ENCODE peak calls at places on chromosomes 3 and 15, in seven cellular contexts. X is SK-N-SH, F is stomach, Q is H1, K is esophagus muscularis mucosa, G is tibial nerve, W is transverse colon. Y is an unnamed sample. For H3K4me1, the result is how much of the 10 kb centered on the place peaks cover.

GRCh38 chr15:57640935-57641682 is 49.4 kb downstream of the MYZAP start:
- DNase-seq in X (peak), G (no peak), Q (no peak), K (peak), W (no peak), F (no peak), Y (no peak)

GRCh38 chr3:12809001-12809400 is 12.5 kb downstream of the CAND2 start:
- DNase-seq in W (no peak), Q (no peak), F (no peak), X (no peak), K (no peak), G (no peak), Y (no peak)

GRCh38 chr3:12194669-12195161 is 36.0 kb upstream of the TIMP4 start:
- DNase-seq in G (no peak), Q (no peak), W (peak), F (peak), X (no peak), K (peak), Y (no peak)

GRCh38 chr15:68638953-68639500 is 60.2 kb downstream of the CORO2B start:
- DNase-seq in X (no peak), F (no peak), W (no peak), Q (no peak), G (no peak), K (no peak), Y (no peak)

GRCh38 chr15:98647026-98647773 is 1.1 kb upstream of the IGF1R start:
- DNase-seq in Q (peak), K (peak), G (no peak), F (peak), W (peak), X (peak), Y (peak)

GRCh38 chr3:132279030-132279429 is 38.2 kb upstream of the ACP3 start:
- DNase-seq in W (no peak), K (no peak), G (no peak), X (no peak), Q (no peak), F (no peak), Y (no peak)

GRCh38 chr3:124498891-124499290 is 231.4 kb upstream of the UMPS start:
- DNase-seq in F (no peak), Q (no peak), K (no peak), X (no peak), G (no peak), W (no peak), Y (no peak)

GRCh38 chr3:72938471-72939265 is 50.8 kb downstream of the GXYLT2 start:
- DNase-seq in W (peak), X (peak), Q (no peak), K (peak), F (peak), G (peak), Y (peak)

GRCh38 chr15:61275901-61276300 is 46.8 kb upstream of the RORA start:
- DNase-seq in F (no peak), Q (no peak), K (no peak), W (no peak), G (no peak), X (peak), Y (no peak)

GRCh38 chr3:141393151-141394076 is 25.1 kb downstream of the ZBTB38 start:
- DNase-seq in W (no peak), F (no peak), Q (no peak), X (peak), K (no peak), G (no peak), Y (peak)

GRCh38 chr3:52532838-52533622 is 627 bp downstream of the NT5DC2 start:
- DNase-seq in Q (no peak), K (no peak), X (peak), G (no peak), W (peak), F (peak), Y (peak)

GRCh38 chr3:152245498-152246175 is 23.1 kb upstream of the MBNL1 start:
- DNase-seq in K (no peak), X (no peak), Q (no peak), F (no peak), G (no peak), W (no peak), Y (no peak)

GRCh38 chr3:152236741-152237140 is 32.0 kb upstream of the MBNL1 start:
- DNase-seq in Q (no peak), X (no peak), G (no peak), K (no peak), F (no peak), W (no peak), Y (no peak)

GRCh38 chr3:152243301-152243711 is 25.4 kb upstream of the MBNL1 start:
- DNase-seq in G (no peak), F (no peak), X (no peak), K (no peak), Q (no peak), W (no peak), Y (no peak)

GRCh38 chr3:152244156-152244888 is 24.4 kb upstream of the MBNL1 start:
- DNase-seq in K (no peak), X (no peak), G (no peak), Q (no peak), W (no peak), F (no peak), Y (no peak)

DNA sequence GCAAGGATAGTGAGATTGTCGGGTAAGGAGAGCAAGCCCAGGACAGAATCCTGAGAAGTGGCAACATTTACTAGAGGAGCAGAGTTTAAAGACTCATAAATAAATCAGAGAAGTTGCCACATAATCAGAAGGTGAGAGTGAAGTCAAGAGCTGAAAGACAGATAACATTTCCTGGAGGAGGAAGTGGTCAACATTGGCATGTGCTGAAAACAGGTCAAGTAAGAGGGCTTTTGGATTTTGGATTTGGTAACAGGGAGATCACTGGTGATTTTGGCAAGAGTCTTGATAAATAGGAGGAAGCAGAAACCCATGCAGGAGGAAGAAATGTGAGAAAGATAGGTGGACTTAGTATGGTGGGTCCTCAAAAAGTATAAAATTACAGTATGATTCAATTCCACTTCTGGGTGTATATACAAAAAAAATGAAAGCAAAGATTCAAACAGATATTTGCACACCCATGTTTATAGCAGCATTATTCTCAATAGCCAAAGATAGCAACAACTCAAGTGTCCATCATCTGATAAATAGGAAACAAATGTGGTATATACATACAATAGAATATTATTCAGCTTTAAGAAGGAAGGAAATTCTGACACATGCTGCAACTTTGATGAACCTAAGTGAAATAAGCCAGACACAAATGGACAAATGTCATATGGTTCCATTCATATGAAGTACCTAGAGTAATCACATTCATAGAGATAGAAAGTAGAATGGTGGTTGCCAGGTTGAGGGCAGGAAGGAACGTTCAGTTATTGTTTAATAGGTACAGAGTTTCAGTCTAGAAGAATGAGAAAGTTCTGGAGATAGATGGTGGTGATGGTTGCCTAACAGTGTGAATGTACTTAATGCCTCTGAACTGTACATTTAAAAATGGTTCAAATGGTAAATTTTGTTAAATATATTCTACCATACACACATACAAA is 27.3 kb upstream of the MBNL1 start:
- DNase-seq in Q (no peak), K (no peak), W (no peak), F (no peak), G (no peak), X (no peak), Y (no peak)
- TF ChIP-seq EP300 in Q (no peak), K (no peak), W (no peak), F (no peak), G (no peak), X (no peak), Y (no peak)

GRCh38 chr3:42533161-42533897 is 30.9 kb downstream of the VIPR1 start:
- DNase-seq in F (no peak), G (no peak), X (no peak), K (no peak), Q (no peak), W (no peak), Y (no peak)

GRCh38 chr3:42537350-42537749 is 34.9 kb downstream of the VIPR1 start:
- DNase-seq in F (no peak), K (no peak), W (no peak), Q (no peak), X (no peak), G (no peak), Y (no peak)

GRCh38 chr3:42539871-42540714 is 37.6 kb downstream of the VIPR1 start:
- DNase-seq in X (peak), G (peak), F (peak), K (no peak), W (peak), Q (peak), Y (no peak)

GRCh38 chr3:42532229-42532628 is 29.8 kb downstream of the VIPR1 start:
- DNase-seq in Q (no peak), K (no peak), X (no peak), F (no peak), W (no peak), G (no peak), Y (no peak)

DNA sequence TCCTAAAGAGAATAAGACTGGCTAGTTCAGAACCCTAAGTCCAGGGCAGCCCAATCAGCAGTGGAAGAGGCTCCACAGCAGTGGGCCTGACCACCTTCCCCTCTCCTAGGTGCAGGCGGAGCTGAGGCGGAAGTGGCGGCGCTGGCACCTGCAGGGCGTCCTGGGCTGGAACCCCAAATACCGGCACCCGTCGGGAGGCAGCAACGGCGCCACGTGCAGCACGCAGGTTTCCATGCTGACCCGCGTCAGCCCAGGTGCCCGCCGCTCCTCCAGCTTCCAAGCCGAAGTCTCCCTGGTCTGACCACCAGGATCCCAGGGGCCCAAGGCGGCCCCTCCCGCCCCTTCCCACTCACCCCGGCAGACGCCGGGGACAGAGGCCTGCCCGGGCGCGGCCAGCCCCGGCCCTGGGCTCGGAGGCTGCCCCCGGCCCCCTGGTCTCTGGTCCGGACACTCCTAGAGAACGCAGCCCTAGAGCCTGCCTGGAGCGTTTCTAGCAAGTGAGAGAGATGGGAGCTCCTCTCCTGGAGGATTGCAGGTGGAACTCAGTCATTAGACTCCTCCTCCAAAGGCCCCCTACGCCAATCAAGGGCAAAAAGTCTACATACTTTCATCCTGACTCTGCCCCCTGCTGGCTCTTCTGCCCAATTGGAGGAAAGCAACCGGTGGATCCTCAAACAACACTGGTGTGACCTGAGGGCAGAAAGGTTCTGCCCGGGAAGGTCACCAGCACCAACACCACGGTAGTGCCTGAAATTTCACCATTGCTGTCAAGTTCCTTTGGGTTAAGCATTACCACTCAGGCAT is 33.7 kb downstream of the VIPR1 start:
- DNase-seq in K (no peak), X (peak), F (peak), Q (peak), G (no peak), W (peak), Y (no peak)
- H3K4me1 ChIP-seq in K (under half), X (under half), F (under half), Q (under half), G (under half), W (under half), Y (under half)

GRCh38 chr3:130429069-130430023 is 83.9 kb downstream of the COL6A5 start:
- DNase-seq in X (no peak), F (no peak), K (no peak), W (no peak), Q (no peak), G (no peak), Y (peak)

DNA sequence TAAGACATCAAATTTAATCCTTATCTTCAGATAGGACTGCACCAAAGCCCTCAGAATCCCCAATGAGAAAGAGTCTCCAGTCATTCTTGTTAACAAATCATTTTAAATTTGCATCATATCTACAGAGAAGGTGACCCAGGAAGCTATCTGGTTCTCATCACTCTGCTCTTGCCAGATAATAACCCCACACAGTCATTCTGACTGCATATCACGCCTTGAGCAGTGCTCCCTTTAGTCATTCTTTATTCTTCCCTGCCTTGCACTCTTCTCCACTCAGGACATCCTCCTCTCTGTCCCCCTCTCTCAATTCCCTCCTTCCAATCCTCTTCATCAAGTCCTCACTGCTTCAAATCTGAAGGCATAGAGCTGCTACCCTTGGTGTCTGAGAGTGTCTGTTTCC is 83.7 kb upstream of the COL6A6 start:
- DNase-seq in F (no peak), G (no peak), X (no peak), Q (no peak), W (no peak), K (no peak), Y (no peak)
- TF ChIP-seq EP300 in F (no peak), G (no peak), X (no peak), Q (no peak), W (no peak), K (no peak), Y (no peak)

DNA sequence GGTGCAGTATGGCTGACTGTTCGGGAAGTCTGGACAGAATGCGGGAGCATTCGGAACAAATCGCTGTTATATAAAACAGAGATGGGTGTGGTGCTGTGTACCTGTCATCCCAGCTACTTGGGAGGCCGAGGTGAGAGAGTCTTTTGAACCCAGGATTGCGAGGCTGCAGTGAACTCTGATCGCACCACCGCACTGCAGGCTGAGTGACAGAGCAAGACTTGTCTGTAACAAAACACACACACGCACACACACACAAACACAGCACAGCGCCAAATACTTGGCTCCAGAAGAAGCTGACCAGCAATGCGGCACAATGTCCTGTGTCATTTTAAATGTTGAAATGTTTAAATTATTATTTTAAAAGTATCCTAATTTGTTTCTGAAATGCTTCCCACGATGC is 12.6 kb downstream of the RFTN1 start:
- DNase-seq in Q (no peak), G (no peak), W (no peak), X (no peak), K (no peak), F (no peak), Y (no peak)
- H3K4me1 ChIP-seq in Q (under half), G (under half), W (under half), X (under half), K (under half), F (under half), Y (under half)

GRCh38 chr3:127018306-127018828 is 35.5 kb downstream of the PLXNA1 start:
- DNase-seq in X (no peak), G (no peak), Q (no peak), F (no peak), W (no peak), K (no peak), Y (no peak)

GRCh38 chr3:127017229-127017628 is 34.3 kb downstream of the PLXNA1 start:
- DNase-seq in X (no peak), F (no peak), G (no peak), K (no peak), W (no peak), Q (no peak), Y (no peak)

GRCh38 chr3:127016461-127016860 is 33.5 kb downstream of the PLXNA1 start:
- DNase-seq in G (no peak), Q (no peak), K (no peak), W (no peak), F (no peak), X (no peak), Y (no peak)

GRCh38 chr3:127019449-127019848 is 36.5 kb downstream of the PLXNA1 start:
- DNase-seq in X (no peak), W (no peak), K (no peak), F (no peak), G (no peak), Q (no peak), Y (no peak)

DNA sequence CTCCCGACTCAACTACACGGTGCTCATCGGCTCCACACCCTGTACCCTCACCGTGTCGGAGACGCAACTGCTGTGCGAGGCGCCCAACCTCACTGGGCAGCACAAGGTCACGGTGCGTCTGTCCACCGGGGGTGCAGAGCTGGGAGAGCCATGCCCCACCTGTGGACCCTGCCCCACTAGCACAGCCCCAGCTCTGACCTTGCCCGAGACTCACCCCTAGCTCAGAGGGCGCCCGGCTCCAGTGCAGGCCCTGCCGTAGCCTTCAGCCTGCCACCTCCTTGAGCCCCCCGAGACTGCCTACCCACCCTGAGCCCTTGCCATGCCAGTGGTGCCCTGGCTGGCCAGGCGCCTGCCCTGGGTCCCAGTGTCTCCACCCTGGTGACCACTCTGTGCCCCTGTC is 34.9 kb downstream of the PLXNA1 start:
- DNase-seq in Q (no peak), F (no peak), K (no peak), W (no peak), G (no peak), X (no peak), Y (no peak)
- TF ChIP-seq EP300 in Q (no peak), F (no peak), K (no peak), W (no peak), G (no peak), X (no peak), Y (no peak)

DNA sequence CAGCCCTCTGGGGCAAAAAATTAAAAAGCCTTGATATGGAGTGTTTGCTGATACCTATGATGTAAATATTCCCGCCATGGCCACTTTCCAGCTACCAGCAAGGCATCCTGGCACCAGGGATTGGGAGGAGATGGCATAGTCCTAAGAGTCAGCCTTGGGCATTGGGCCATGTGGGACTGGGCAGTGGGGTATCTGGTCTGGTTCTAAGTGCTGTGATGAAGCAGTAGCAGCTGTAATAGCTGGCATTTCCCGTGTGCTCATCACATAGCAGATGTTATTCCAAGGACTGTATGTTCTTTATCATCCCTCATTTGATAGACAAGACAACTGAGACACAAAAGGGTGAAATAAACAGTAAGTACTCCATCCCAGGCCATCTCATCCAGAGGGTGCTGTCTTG is 6.9 kb upstream of the SACM1L start:
- DNase-seq in F (no peak), X (peak), K (peak), G (no peak), Q (no peak), W (no peak), Y (no peak)
- H3K4me1 ChIP-seq in F (under half), X (under half), K (under half), G (under half), Q (under half), W (under half), Y (under half)

GRCh38 chr3:62084558-62084957 is 288.8 kb downstream of the FEZF2 start:
- DNase-seq in F (no peak), Q (no peak), K (no peak), G (no peak), W (no peak), X (peak), Y (no peak)
- TF ChIP-seq EP300 in F (no peak), Q (no peak), K (no peak), G (no peak), W (no peak), X (peak), Y (no peak)

DNA sequence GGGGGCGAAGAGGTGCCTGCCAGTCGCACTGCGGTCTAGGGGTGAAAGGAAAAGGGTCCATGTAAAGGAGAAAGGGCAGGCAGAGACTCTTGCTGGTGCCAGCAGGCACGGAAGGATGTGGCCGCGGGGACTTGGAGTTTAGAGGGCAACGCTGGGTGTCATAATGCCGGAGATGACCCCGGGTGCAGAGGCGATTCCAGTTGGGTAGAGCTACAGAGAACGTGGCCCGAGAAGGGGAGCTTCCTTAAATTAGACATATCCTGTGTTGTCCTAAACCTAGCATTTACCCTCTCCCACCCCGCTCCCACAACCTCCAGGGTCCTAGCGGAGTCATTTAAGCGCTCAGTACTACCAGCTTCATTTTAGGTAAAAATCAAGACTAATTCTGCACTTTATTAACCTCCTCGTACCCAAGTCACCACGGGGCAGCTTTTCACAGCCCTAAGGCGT is 245.7 kb upstream of the TOPAZ1 start:
- DNase-seq in K (no peak), Q (no peak), W (no peak), F (no peak), X (no peak), G (no peak), Y (no peak)
- H3K4me1 ChIP-seq in K (under half), Q (under half), W (under half), F (half or more), X (under half), G (under half), Y (under half)

Y was measured in ovary.